ENCODE peak calls at places on chromosome 17, in four cellular contexts. L is amygdala; M is stimulated activated CD4-positive, alpha-beta T cell treated with anti-CD3 and anti-CD28 coated beads, Interleukin-1b, Interleukin-23, amount 100 ng/mL, for 1 hour; N is hepatocyte. W is an unnamed sample.

GRCh38 chr17:56982312-56982711 is 4.4 kb downstream of the SCPEP1 start:
- DNase-seq in L (no peak), M (no peak), N (no peak), W (no peak)

GRCh38 chr17:58333396-58334207 is 5.0 kb upstream of the TSPOAP1 start:
- DNase-seq in L (no peak), M (no peak), N (no peak), W (no peak)

GRCh38 chr17:75566456-75567233 is 21.0 kb upstream of the MYO15B start:
- DNase-seq in L (no peak), M (no peak), N (no peak), W (no peak)

GRCh38 chr17:39194089-39194984 is 3.1 kb downstream of the CACNB1 start:
- DNase-seq in L (peak; percentile 62), M (no peak), N (peak; percentile 61), W (no peak)

GRCh38 chr17:59165933-59166342 is 10.4 kb downstream of the PRR11 start:
- DNase-seq in L (peak; percentile 31), M (peak; percentile 4), N (peak; percentile 70), W (no peak)

GRCh38 chr17:15917439-15918027 is 27.4 kb upstream of the ADORA2B start:
- DNase-seq in L (no peak), M (no peak), N (no peak), W (no peak)

GRCh38 chr17:57911021-57911420 is 44.2 kb downstream of the CUEDC1 start:
- DNase-seq in L (no peak), M (no peak), N (no peak), W (no peak)

GRCh38 chr17:43556292-43556691 is 10.2 kb upstream of the ETV4 start:
- DNase-seq in L (no peak), M (no peak), N (peak; percentile 49), W (no peak)

GRCh38 chr17:14330492-14330920 is 29.6 kb downstream of the HS3ST3B1 start:
- DNase-seq in L (no peak), M (no peak), N (no peak), W (no peak)

GRCh38 chr17:12672944-12673343 is 7.3 kb downstream of the MYOCD start:
- DNase-seq in L (no peak), M (no peak), N (no peak), W (no peak)

GRCh38 chr17:7561589-7562207 is at the start of gene SENP3:
- DNase-seq in L (peak; percentile 66), M (peak; percentile 76), N (peak; percentile 97), W (peak; percentile 97)

GRCh38 chr17:29747660-29748059 is 124.9 kb upstream of the CORO6 start:
- DNase-seq in L (no peak), M (no peak), N (no peak), W (no peak)

GRCh38 chr17:60676758-60677307 is 818 bp upstream of the BCAS3 start:
- DNase-seq in L (no peak), M (no peak), N (no peak), W (no peak)

GRCh38 chr17:57915980-57916757 is 39.0 kb downstream of the CUEDC1 start:
- DNase-seq in L (peak; percentile 38), M (no peak), N (no peak), W (no peak)

GRCh38 chr17:46885415-46885814 is 34.0 kb downstream of the WNT9B start:
- DNase-seq in L (no peak), M (no peak), N (no peak), W (no peak)

GRCh38 chr17:10724546-10725195 is 5.2 kb downstream of the TMEM220 start:
- DNase-seq in L (no peak), M (no peak), N (peak; percentile 63), W (no peak)